ENCODE peak calls at places on chromosomes 13 and 19, in nine cellular contexts. One of them, this sample, is unnamed.

GRCh38 chr13:39900106-39900750 is 244.8 kb downstream of the COG6 start:
- DNase-seq in A673: peak
- DNase-seq in tibial nerve: no peak
- DNase-seq in ascending aorta: no peak
- DNase-seq in osteoblast: no peak
- DNase-seq in choroid plexus epithelial cell: peak
- DNase-seq in uterus: no peak
- DNase-seq in heart right ventricle: no peak
- DNase-seq in suprapubic skin: no peak
- DNase-seq in this sample: no peak

GRCh38 chr13:51246411-51247298 is 24.5 kb downstream of the FAM124A start:
- DNase-seq in tibial nerve: no peak
- DNase-seq in suprapubic skin: no peak
- DNase-seq in uterus: no peak
- DNase-seq in A673: no peak
- DNase-seq in heart right ventricle: peak
- DNase-seq in ascending aorta: no peak
- DNase-seq in osteoblast: no peak
- DNase-seq in choroid plexus epithelial cell: no peak
- DNase-seq in this sample: no peak

GRCh38 chr13:24631922-24632321 is 48.3 kb upstream of the ATP12A start:
- DNase-seq in tibial nerve: no peak
- DNase-seq in choroid plexus epithelial cell: no peak
- DNase-seq in heart right ventricle: no peak
- DNase-seq in uterus: no peak
- DNase-seq in A673: no peak
- DNase-seq in ascending aorta: no peak
- DNase-seq in osteoblast: no peak
- DNase-seq in suprapubic skin: peak
- DNase-seq in this sample: no peak

GRCh38 chr13:64810701-64811258 is 2419.4 kb downstream of the PCDH9 start:
- DNase-seq in choroid plexus epithelial cell: peak
- DNase-seq in suprapubic skin: no peak
- DNase-seq in osteoblast: no peak
- DNase-seq in ascending aorta: no peak
- DNase-seq in tibial nerve: no peak
- DNase-seq in A673: no peak
- DNase-seq in uterus: no peak
- DNase-seq in heart right ventricle: no peak
- DNase-seq in this sample: no peak

GRCh38 chr13:112894673-112895481 is 74.1 kb upstream of the MCF2L start:
- DNase-seq in uterus: no peak
- DNase-seq in A673: no peak
- DNase-seq in tibial nerve: no peak
- DNase-seq in suprapubic skin: no peak
- DNase-seq in heart right ventricle: no peak
- DNase-seq in ascending aorta: no peak
- DNase-seq in choroid plexus epithelial cell: no peak
- DNase-seq in osteoblast: peak
- DNase-seq in this sample: no peak

GRCh38 chr13:83150616-83151307 is 731.5 kb downstream of the SLITRK1 start:
- DNase-seq in ascending aorta: no peak
- DNase-seq in heart right ventricle: no peak
- DNase-seq in A673: no peak
- DNase-seq in choroid plexus epithelial cell: peak
- DNase-seq in tibial nerve: no peak
- DNase-seq in suprapubic skin: no peak
- DNase-seq in uterus: no peak
- DNase-seq in osteoblast: no peak
- DNase-seq in this sample: no peak

GRCh38 chr13:25901460-25902376 is 150.1 kb downstream of the SHISA2 start:
- DNase-seq in tibial nerve: no peak
- DNase-seq in A673: peak
- DNase-seq in suprapubic skin: no peak
- DNase-seq in uterus: no peak
- DNase-seq in osteoblast: no peak
- DNase-seq in heart right ventricle: no peak
- DNase-seq in choroid plexus epithelial cell: peak
- DNase-seq in ascending aorta: no peak
- DNase-seq in this sample: peak

GRCh38 chr13:71290963-71291937 is 575.8 kb downstream of the DACH1 start:
- DNase-seq in ascending aorta: no peak
- DNase-seq in heart right ventricle: no peak
- DNase-seq in uterus: peak
- DNase-seq in A673: peak
- DNase-seq in choroid plexus epithelial cell: peak
- DNase-seq in tibial nerve: peak
- DNase-seq in osteoblast: no peak
- DNase-seq in suprapubic skin: no peak
- DNase-seq in this sample: peak

GRCh38 chr19:42407085-42407815 is 17.2 kb upstream of the CNFN start:
- DNase-seq in choroid plexus epithelial cell: no peak
- DNase-seq in heart right ventricle: no peak
- DNase-seq in A673: no peak
- DNase-seq in tibial nerve: no peak
- DNase-seq in ascending aorta: no peak
- DNase-seq in suprapubic skin: no peak
- DNase-seq in osteoblast: peak
- DNase-seq in uterus: no peak
- DNase-seq in this sample: no peak

GRCh38 chr13:31437975-31438374 is 238.2 kb downstream of the B3GLCT start:
- DNase-seq in heart right ventricle: no peak
- DNase-seq in ascending aorta: no peak
- DNase-seq in uterus: no peak
- DNase-seq in suprapubic skin: no peak
- DNase-seq in tibial nerve: no peak
- DNase-seq in choroid plexus epithelial cell: no peak
- DNase-seq in osteoblast: no peak
- DNase-seq in A673: no peak
- DNase-seq in this sample: no peak

GRCh38 chr13:76668141-76668540 is 218.1 kb downstream of the KCTD12 start:
- DNase-seq in suprapubic skin: no peak
- DNase-seq in heart right ventricle: no peak
- DNase-seq in uterus: no peak
- DNase-seq in tibial nerve: no peak
- DNase-seq in choroid plexus epithelial cell: no peak
- DNase-seq in A673: no peak
- DNase-seq in ascending aorta: no peak
- DNase-seq in osteoblast: no peak
- DNase-seq in this sample: no peak

DNA sequence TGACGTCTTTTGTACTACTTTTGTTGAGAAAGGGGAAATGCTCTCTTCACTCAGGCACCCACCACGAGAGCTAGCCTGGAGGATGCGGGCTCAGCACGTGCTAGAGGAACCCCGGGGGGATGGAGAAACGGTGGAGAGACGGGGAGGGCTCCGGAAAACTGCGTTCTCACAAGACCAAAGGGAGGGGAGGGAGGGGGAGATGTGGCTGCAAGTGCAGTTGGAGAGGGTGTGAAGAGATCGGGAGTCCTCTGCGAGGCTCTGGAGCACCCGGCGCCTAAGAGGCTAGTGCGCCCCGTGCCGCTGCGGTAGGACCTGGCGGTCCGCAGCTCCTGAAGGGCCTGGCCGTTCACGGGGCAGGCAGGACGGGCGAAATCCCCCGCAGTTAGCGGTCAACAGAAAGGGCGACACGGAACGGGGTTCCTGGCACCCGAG is 43.4 kb upstream of the XPO4 start:
- DNase-seq in ascending aorta: no peak
- DNase-seq in suprapubic skin: no peak
- DNase-seq in uterus: no peak
- DNase-seq in heart right ventricle: no peak
- DNase-seq in osteoblast: peak
- DNase-seq in A673: no peak
- DNase-seq in tibial nerve: peak
- DNase-seq in choroid plexus epithelial cell: peak
- DNase-seq in this sample: no peak
- H3K4me3 ChIP-seq in ascending aorta: peak
- H3K4me3 ChIP-seq in suprapubic skin: peak
- H3K4me3 ChIP-seq in uterus: no peak
- H3K4me3 ChIP-seq in heart right ventricle: peak
- H3K4me3 ChIP-seq in osteoblast: peak
- H3K4me3 ChIP-seq in A673: no peak
- H3K4me3 ChIP-seq in tibial nerve: peak
- H3K4me3 ChIP-seq in choroid plexus epithelial cell: peak
- H3K4me3 ChIP-seq in this sample: no peak

GRCh38 chr19:34220472-34221063 is 33.8 kb upstream of the GARRE1 start:
- DNase-seq in choroid plexus epithelial cell: peak
- DNase-seq in ascending aorta: no peak
- DNase-seq in osteoblast: no peak
- DNase-seq in A673: peak
- DNase-seq in heart right ventricle: no peak
- DNase-seq in uterus: peak
- DNase-seq in tibial nerve: peak
- DNase-seq in suprapubic skin: no peak
- DNase-seq in this sample: no peak
- TF ChIP-seq CTCF in choroid plexus epithelial cell: peak
- TF ChIP-seq CTCF in ascending aorta: peak
- TF ChIP-seq CTCF in osteoblast: peak
- TF ChIP-seq CTCF in A673: peak
- TF ChIP-seq CTCF in heart right ventricle: peak
- TF ChIP-seq CTCF in uterus: peak
- TF ChIP-seq CTCF in tibial nerve: peak
- TF ChIP-seq CTCF in suprapubic skin: peak
- TF ChIP-seq CTCF in this sample: peak

GRCh38 chr19:1322198-1322981 is 36.7 kb downstream of the EFNA2 start:
- DNase-seq in choroid plexus epithelial cell: no peak
- DNase-seq in osteoblast: no peak
- DNase-seq in A673: no peak
- DNase-seq in ascending aorta: no peak
- DNase-seq in heart right ventricle: no peak
- DNase-seq in uterus: no peak
- DNase-seq in suprapubic skin: no peak
- DNase-seq in tibial nerve: no peak
- DNase-seq in this sample: no peak

GRCh38 chr19:1324249-1324791 is 38.6 kb downstream of the EFNA2 start:
- DNase-seq in ascending aorta: no peak
- DNase-seq in tibial nerve: no peak
- DNase-seq in choroid plexus epithelial cell: no peak
- DNase-seq in heart right ventricle: no peak
- DNase-seq in A673: no peak
- DNase-seq in osteoblast: peak
- DNase-seq in suprapubic skin: no peak
- DNase-seq in uterus: no peak
- DNase-seq in this sample: no peak

GRCh38 chr19:1327125-1327524 is 41.5 kb downstream of the EFNA2 start:
- DNase-seq in ascending aorta: no peak
- DNase-seq in heart right ventricle: no peak
- DNase-seq in uterus: no peak
- DNase-seq in tibial nerve: no peak
- DNase-seq in choroid plexus epithelial cell: no peak
- DNase-seq in A673: no peak
- DNase-seq in osteoblast: no peak
- DNase-seq in suprapubic skin: no peak
- DNase-seq in this sample: no peak

GRCh38 chr19:1325568-1326294 is 40.1 kb downstream of the EFNA2 start:
- DNase-seq in uterus: no peak
- DNase-seq in tibial nerve: no peak
- DNase-seq in osteoblast: no peak
- DNase-seq in suprapubic skin: no peak
- DNase-seq in choroid plexus epithelial cell: no peak
- DNase-seq in ascending aorta: no peak
- DNase-seq in heart right ventricle: no peak
- DNase-seq in A673: no peak
- DNase-seq in this sample: no peak

DNA sequence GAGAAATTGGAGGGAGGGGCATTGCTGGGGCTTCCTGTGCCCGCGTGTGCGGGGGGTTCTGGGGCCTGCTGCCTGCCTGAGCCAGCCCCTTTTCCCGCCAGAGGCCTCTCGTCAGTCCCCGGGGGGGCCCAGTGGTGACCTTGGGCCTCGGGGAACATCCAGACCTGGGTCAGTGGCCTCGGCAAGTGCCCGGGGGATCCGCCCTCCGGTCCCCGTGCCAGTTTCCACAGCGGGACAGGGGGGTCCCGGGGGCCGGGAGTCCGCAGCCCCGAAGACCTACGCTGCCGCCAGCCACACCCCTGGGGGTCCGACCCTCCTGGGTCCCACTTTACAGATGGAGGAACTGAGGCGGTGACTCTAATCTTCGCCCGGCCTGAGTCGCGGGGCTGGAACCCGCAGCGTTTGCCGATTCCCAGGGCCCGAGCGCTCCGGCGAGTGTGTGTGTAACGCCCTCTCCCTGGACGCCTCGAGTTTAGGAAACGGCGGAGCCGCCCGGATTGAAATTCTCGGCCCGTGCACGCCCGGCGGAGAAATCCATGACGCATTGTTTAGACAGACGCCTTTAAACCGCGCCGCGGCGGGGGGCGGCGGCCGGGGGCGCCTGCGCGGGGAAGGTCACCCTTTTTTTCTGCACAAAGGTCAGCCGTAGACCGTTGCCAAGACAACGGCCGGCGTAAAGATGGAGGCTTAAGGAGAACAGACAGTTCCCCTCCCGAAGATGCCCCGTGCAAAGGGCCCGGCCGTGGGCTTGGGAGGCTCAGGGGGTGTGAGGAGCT is 39.3 kb downstream of the EFNA2 start:
- DNase-seq in choroid plexus epithelial cell: peak
- DNase-seq in ascending aorta: no peak
- DNase-seq in A673: peak
- DNase-seq in heart right ventricle: peak
- DNase-seq in uterus: peak
- DNase-seq in tibial nerve: peak
- DNase-seq in suprapubic skin: no peak
- DNase-seq in osteoblast: peak
- DNase-seq in this sample: no peak
- H3K4me3 ChIP-seq in choroid plexus epithelial cell: peak
- H3K4me3 ChIP-seq in ascending aorta: peak
- H3K4me3 ChIP-seq in A673: peak
- H3K4me3 ChIP-seq in heart right ventricle: peak
- H3K4me3 ChIP-seq in uterus: peak
- H3K4me3 ChIP-seq in tibial nerve: peak
- H3K4me3 ChIP-seq in suprapubic skin: peak
- H3K4me3 ChIP-seq in osteoblast: peak
- H3K4me3 ChIP-seq in this sample: no peak

DNA sequence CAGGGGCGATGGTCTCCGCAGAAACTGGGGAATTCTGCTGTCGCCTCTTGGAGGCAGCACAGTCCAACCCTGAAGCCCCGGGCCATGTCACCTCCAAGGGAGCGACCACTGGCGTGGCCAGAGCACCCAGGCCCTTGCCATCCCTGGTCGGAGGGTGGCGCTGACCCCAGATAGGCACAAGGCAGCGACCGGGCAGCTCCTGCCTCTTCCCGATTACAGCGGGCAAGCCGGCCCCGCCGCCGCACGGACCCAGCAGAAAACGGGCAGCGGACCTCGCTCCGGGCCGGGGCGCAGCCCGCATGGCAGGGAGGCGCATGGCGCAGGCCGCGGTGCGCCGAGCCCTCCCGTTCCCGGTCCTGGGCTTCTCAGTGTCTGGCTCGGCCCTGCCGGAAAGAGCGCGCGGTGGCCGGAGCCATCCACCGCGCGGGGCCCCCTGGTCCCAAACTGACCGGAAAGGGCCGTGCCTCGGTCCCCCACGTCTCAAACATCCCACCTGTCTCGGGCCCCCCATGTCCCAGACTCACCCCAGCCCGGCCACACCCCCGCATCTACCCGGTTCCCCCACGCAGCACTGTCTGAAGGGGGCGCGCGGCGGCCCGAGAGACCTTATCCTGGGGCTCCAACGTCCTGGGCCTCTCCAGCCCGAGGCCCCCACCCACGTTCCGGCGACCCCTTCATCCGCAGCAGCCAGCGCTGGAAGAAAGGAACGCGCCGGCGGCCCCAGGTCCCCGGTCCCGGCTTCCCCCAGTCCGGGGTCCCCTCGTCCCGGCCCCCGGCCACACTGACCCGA is 725 bp downstream of the CERS1 start:
- DNase-seq in heart right ventricle: no peak
- DNase-seq in ascending aorta: no peak
- DNase-seq in uterus: peak
- DNase-seq in osteoblast: peak
- DNase-seq in A673: no peak
- DNase-seq in choroid plexus epithelial cell: peak
- DNase-seq in suprapubic skin: no peak
- DNase-seq in tibial nerve: peak
- DNase-seq in this sample: no peak
- TF ChIP-seq CTCF in heart right ventricle: peak
- TF ChIP-seq CTCF in ascending aorta: no peak
- TF ChIP-seq CTCF in uterus: no peak
- TF ChIP-seq CTCF in osteoblast: no peak
- TF ChIP-seq CTCF in A673: peak
- TF ChIP-seq CTCF in choroid plexus epithelial cell: peak
- TF ChIP-seq CTCF in suprapubic skin: no peak
- TF ChIP-seq CTCF in tibial nerve: peak
- TF ChIP-seq CTCF in this sample: peak